ENCODE peak calls at places on chromosomes 7 and 10, in nine cellular contexts. One of them, this sample, is unnamed.

GRCh38 chr10:69994262-69994661 is 58.4 kb upstream of the MACROH2A2 start:
- DNase-seq in HAP-1: peak
- DNase-seq in CD8-positive, alpha-beta memory T cell: no peak
- DNase-seq in body of pancreas: peak
- DNase-seq in upper lobe of right lung: no peak
- DNase-seq in mammary epithelial cell: peak
- DNase-seq in left ventricle myocardium inferior: peak
- DNase-seq in fibroblast of villous mesenchyme: peak
- DNase-seq in psoas muscle: no peak
- DNase-seq in this sample: peak

GRCh38 chr7:114086906-114087651 is 168.3 kb upstream of the PPP1R3A start:
- DNase-seq in psoas muscle: no peak
- DNase-seq in upper lobe of right lung: peak
- DNase-seq in body of pancreas: peak
- DNase-seq in fibroblast of villous mesenchyme: peak
- DNase-seq in CD8-positive, alpha-beta memory T cell: no peak
- DNase-seq in HAP-1: no peak
- DNase-seq in mammary epithelial cell: peak
- DNase-seq in left ventricle myocardium inferior: no peak
- DNase-seq in this sample: peak

GRCh38 chr10:126478600-126478999 is 90.3 kb upstream of the ADAM12 start:
- DNase-seq in psoas muscle: no peak
- DNase-seq in CD8-positive, alpha-beta memory T cell: no peak
- DNase-seq in HAP-1: no peak
- DNase-seq in fibroblast of villous mesenchyme: no peak
- DNase-seq in left ventricle myocardium inferior: no peak
- DNase-seq in body of pancreas: no peak
- DNase-seq in mammary epithelial cell: no peak
- DNase-seq in upper lobe of right lung: no peak
- DNase-seq in this sample: no peak

GRCh38 chr7:4177001-4177400 is 505.1 kb upstream of the FOXK1 start:
- DNase-seq in CD8-positive, alpha-beta memory T cell: no peak
- DNase-seq in upper lobe of right lung: no peak
- DNase-seq in psoas muscle: no peak
- DNase-seq in left ventricle myocardium inferior: no peak
- DNase-seq in fibroblast of villous mesenchyme: no peak
- DNase-seq in HAP-1: no peak
- DNase-seq in mammary epithelial cell: peak
- DNase-seq in body of pancreas: no peak
- DNase-seq in this sample: peak

GRCh38 chr10:43128958-43129706 is 9.1 kb upstream of the CSGALNACT2 start:
- DNase-seq in upper lobe of right lung: no peak
- DNase-seq in CD8-positive, alpha-beta memory T cell: no peak
- DNase-seq in mammary epithelial cell: peak
- DNase-seq in psoas muscle: no peak
- DNase-seq in HAP-1: no peak
- DNase-seq in fibroblast of villous mesenchyme: peak
- DNase-seq in left ventricle myocardium inferior: no peak
- DNase-seq in body of pancreas: no peak
- DNase-seq in this sample: peak

GRCh38 chr7:118003438-118003837 is 130.2 kb upstream of the CTTNBP2 start:
- DNase-seq in CD8-positive, alpha-beta memory T cell: no peak
- DNase-seq in psoas muscle: no peak
- DNase-seq in fibroblast of villous mesenchyme: no peak
- DNase-seq in upper lobe of right lung: no peak
- DNase-seq in HAP-1: no peak
- DNase-seq in mammary epithelial cell: no peak
- DNase-seq in left ventricle myocardium inferior: no peak
- DNase-seq in body of pancreas: no peak
- DNase-seq in this sample: no peak

GRCh38 chr7:104795086-104795485 is 218.9 kb upstream of the KMT2E start:
- DNase-seq in CD8-positive, alpha-beta memory T cell: no peak
- DNase-seq in fibroblast of villous mesenchyme: no peak
- DNase-seq in body of pancreas: no peak
- DNase-seq in psoas muscle: no peak
- DNase-seq in left ventricle myocardium inferior: no peak
- DNase-seq in HAP-1: no peak
- DNase-seq in mammary epithelial cell: no peak
- DNase-seq in upper lobe of right lung: no peak
- DNase-seq in this sample: no peak

GRCh38 chr7:23333671-23334246 is 34.6 kb downstream of the MALSU1 start:
- DNase-seq in left ventricle myocardium inferior: peak
- DNase-seq in HAP-1: no peak
- DNase-seq in mammary epithelial cell: peak
- DNase-seq in body of pancreas: no peak
- DNase-seq in psoas muscle: peak
- DNase-seq in CD8-positive, alpha-beta memory T cell: no peak
- DNase-seq in fibroblast of villous mesenchyme: peak
- DNase-seq in upper lobe of right lung: no peak
- DNase-seq in this sample: peak

GRCh38 chr7:12131122-12131521 is 80.0 kb upstream of the TMEM106B start:
- DNase-seq in CD8-positive, alpha-beta memory T cell: no peak
- DNase-seq in upper lobe of right lung: no peak
- DNase-seq in mammary epithelial cell: no peak
- DNase-seq in body of pancreas: no peak
- DNase-seq in HAP-1: no peak
- DNase-seq in fibroblast of villous mesenchyme: no peak
- DNase-seq in psoas muscle: no peak
- DNase-seq in left ventricle myocardium inferior: no peak
- DNase-seq in this sample: no peak

GRCh38 chr10:93876391-93876790 is 17.4 kb upstream of the SLC35G1 start:
- DNase-seq in body of pancreas: no peak
- DNase-seq in CD8-positive, alpha-beta memory T cell: no peak
- DNase-seq in HAP-1: no peak
- DNase-seq in psoas muscle: no peak
- DNase-seq in fibroblast of villous mesenchyme: no peak
- DNase-seq in left ventricle myocardium inferior: no peak
- DNase-seq in upper lobe of right lung: no peak
- DNase-seq in mammary epithelial cell: peak
- DNase-seq in this sample: no peak

GRCh38 chr7:43135129-43135528 is 22.7 kb downstream of the HECW1 start:
- DNase-seq in left ventricle myocardium inferior: no peak
- DNase-seq in HAP-1: no peak
- DNase-seq in upper lobe of right lung: no peak
- DNase-seq in body of pancreas: no peak
- DNase-seq in CD8-positive, alpha-beta memory T cell: no peak
- DNase-seq in mammary epithelial cell: peak
- DNase-seq in fibroblast of villous mesenchyme: no peak
- DNase-seq in psoas muscle: no peak
- DNase-seq in this sample: peak

GRCh38 chr10:126014309-126014708 is 117.9 kb downstream of the FANK1 start:
- DNase-seq in fibroblast of villous mesenchyme: peak
- DNase-seq in HAP-1: no peak
- DNase-seq in psoas muscle: no peak
- DNase-seq in left ventricle myocardium inferior: no peak
- DNase-seq in upper lobe of right lung: no peak
- DNase-seq in mammary epithelial cell: peak
- DNase-seq in body of pancreas: no peak
- DNase-seq in CD8-positive, alpha-beta memory T cell: no peak
- DNase-seq in this sample: peak

GRCh38 chr10:49287689-49288340 is 11.2 kb upstream of the C10orf71 start:
- DNase-seq in CD8-positive, alpha-beta memory T cell: no peak
- DNase-seq in body of pancreas: no peak
- DNase-seq in psoas muscle: no peak
- DNase-seq in upper lobe of right lung: no peak
- DNase-seq in mammary epithelial cell: no peak
- DNase-seq in HAP-1: no peak
- DNase-seq in left ventricle myocardium inferior: no peak
- DNase-seq in fibroblast of villous mesenchyme: no peak
- DNase-seq in this sample: no peak

GRCh38 chr7:47300472-47301021 is 281.4 kb downstream of the TNS3 start:
- DNase-seq in fibroblast of villous mesenchyme: no peak
- DNase-seq in body of pancreas: peak
- DNase-seq in HAP-1: no peak
- DNase-seq in upper lobe of right lung: no peak
- DNase-seq in psoas muscle: no peak
- DNase-seq in mammary epithelial cell: no peak
- DNase-seq in left ventricle myocardium inferior: no peak
- DNase-seq in CD8-positive, alpha-beta memory T cell: no peak
- DNase-seq in this sample: no peak

GRCh38 chr7:135291809-135292253 is 58.2 kb downstream of the STRA8 start:
- DNase-seq in psoas muscle: no peak
- DNase-seq in HAP-1: no peak
- DNase-seq in mammary epithelial cell: peak
- DNase-seq in fibroblast of villous mesenchyme: no peak
- DNase-seq in left ventricle myocardium inferior: no peak
- DNase-seq in body of pancreas: no peak
- DNase-seq in upper lobe of right lung: no peak
- DNase-seq in CD8-positive, alpha-beta memory T cell: no peak
- DNase-seq in this sample: peak

GRCh38 chr7:13257661-13258060 is 570.2 kb downstream of the ARL4A start:
- DNase-seq in HAP-1: no peak
- DNase-seq in psoas muscle: no peak
- DNase-seq in CD8-positive, alpha-beta memory T cell: no peak
- DNase-seq in left ventricle myocardium inferior: no peak
- DNase-seq in upper lobe of right lung: no peak
- DNase-seq in body of pancreas: no peak
- DNase-seq in mammary epithelial cell: no peak
- DNase-seq in fibroblast of villous mesenchyme: no peak
- DNase-seq in this sample: no peak

DNA sequence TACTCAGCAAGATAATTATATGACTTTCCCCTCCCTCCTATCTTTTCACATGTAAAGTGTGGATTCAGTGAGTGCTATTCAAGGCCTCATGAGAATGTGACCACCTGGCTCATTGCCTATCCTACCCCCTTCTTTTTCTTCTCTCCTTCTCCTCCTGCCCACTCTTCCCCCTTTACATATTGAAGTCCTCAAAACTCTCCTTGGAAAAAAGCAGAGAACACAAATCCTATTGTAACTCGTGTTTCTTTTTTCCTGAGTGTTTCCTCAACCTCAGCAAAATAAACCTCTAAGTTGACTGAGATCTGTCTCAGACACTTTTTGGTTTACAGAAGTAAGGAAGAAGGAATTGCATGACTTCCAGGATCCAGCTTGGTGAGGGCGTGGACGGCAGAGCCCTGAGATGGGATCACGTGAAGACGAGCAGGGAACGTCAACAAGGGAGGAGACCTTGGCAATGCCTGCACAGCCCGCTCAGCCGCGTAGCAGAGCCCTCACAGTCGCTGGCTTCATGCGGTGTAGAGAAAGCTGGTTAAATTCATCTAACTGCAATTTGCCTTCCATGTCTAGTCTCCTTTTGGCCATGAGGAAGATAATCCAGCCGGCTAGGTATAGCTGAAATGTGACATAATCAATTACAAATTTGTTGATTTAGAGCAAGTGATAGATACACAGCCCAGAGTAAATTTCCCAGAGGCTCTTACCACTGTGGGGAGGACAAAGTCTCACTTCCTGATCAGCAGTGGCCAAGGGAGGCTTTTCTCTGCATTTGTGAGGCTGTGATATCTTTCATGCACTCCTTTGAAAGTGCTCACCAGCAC is 75.7 kb downstream of the LYZL2 start:
- DNase-seq in psoas muscle: peak
- DNase-seq in CD8-positive, alpha-beta memory T cell: no peak
- DNase-seq in upper lobe of right lung: peak
- DNase-seq in left ventricle myocardium inferior: peak
- DNase-seq in mammary epithelial cell: no peak
- DNase-seq in body of pancreas: peak
- DNase-seq in HAP-1: peak
- DNase-seq in fibroblast of villous mesenchyme: peak
- DNase-seq in this sample: peak
- H3K4me3 ChIP-seq in psoas muscle: peak
- H3K4me3 ChIP-seq in CD8-positive, alpha-beta memory T cell: no peak
- H3K4me3 ChIP-seq in upper lobe of right lung: peak
- H3K4me3 ChIP-seq in left ventricle myocardium inferior: peak
- H3K4me3 ChIP-seq in mammary epithelial cell: no peak
- H3K4me3 ChIP-seq in body of pancreas: no peak
- H3K4me3 ChIP-seq in HAP-1: no peak
- H3K4me3 ChIP-seq in fibroblast of villous mesenchyme: peak
- H3K4me3 ChIP-seq in this sample: no peak

GRCh38 chr7:116582164-116582732 is 57.4 kb downstream of the CAV1 start:
- DNase-seq in left ventricle myocardium inferior: no peak
- DNase-seq in mammary epithelial cell: no peak
- DNase-seq in upper lobe of right lung: no peak
- DNase-seq in fibroblast of villous mesenchyme: peak
- DNase-seq in psoas muscle: no peak
- DNase-seq in HAP-1: no peak
- DNase-seq in body of pancreas: no peak
- DNase-seq in CD8-positive, alpha-beta memory T cell: no peak
- DNase-seq in this sample: no peak

GRCh38 chr7:116582806-116583444 is 58.1 kb downstream of the CAV1 start:
- DNase-seq in HAP-1: no peak
- DNase-seq in CD8-positive, alpha-beta memory T cell: no peak
- DNase-seq in body of pancreas: no peak
- DNase-seq in upper lobe of right lung: no peak
- DNase-seq in psoas muscle: peak
- DNase-seq in left ventricle myocardium inferior: no peak
- DNase-seq in fibroblast of villous mesenchyme: peak
- DNase-seq in mammary epithelial cell: no peak
- DNase-seq in this sample: no peak

GRCh38 chr7:116585392-116585791 is 60.6 kb downstream of the CAV1 start:
- DNase-seq in CD8-positive, alpha-beta memory T cell: no peak
- DNase-seq in upper lobe of right lung: no peak
- DNase-seq in psoas muscle: no peak
- DNase-seq in HAP-1: no peak
- DNase-seq in fibroblast of villous mesenchyme: no peak
- DNase-seq in body of pancreas: no peak
- DNase-seq in left ventricle myocardium inferior: no peak
- DNase-seq in mammary epithelial cell: no peak
- DNase-seq in this sample: no peak

GRCh38 chr7:116584721-116585120 is 59.9 kb downstream of the CAV1 start:
- DNase-seq in left ventricle myocardium inferior: no peak
- DNase-seq in psoas muscle: no peak
- DNase-seq in HAP-1: no peak
- DNase-seq in CD8-positive, alpha-beta memory T cell: no peak
- DNase-seq in body of pancreas: no peak
- DNase-seq in mammary epithelial cell: no peak
- DNase-seq in upper lobe of right lung: no peak
- DNase-seq in fibroblast of villous mesenchyme: no peak
- DNase-seq in this sample: no peak

GRCh38 chr7:116583653-116584052 is 58.8 kb downstream of the CAV1 start:
- DNase-seq in psoas muscle: no peak
- DNase-seq in HAP-1: no peak
- DNase-seq in upper lobe of right lung: no peak
- DNase-seq in body of pancreas: no peak
- DNase-seq in fibroblast of villous mesenchyme: peak
- DNase-seq in CD8-positive, alpha-beta memory T cell: no peak
- DNase-seq in mammary epithelial cell: no peak
- DNase-seq in left ventricle myocardium inferior: no peak
- DNase-seq in this sample: no peak
- H3K4me3 ChIP-seq in psoas muscle: no peak
- H3K4me3 ChIP-seq in HAP-1: no peak
- H3K4me3 ChIP-seq in upper lobe of right lung: no peak
- H3K4me3 ChIP-seq in body of pancreas: no peak
- H3K4me3 ChIP-seq in fibroblast of villous mesenchyme: no peak
- H3K4me3 ChIP-seq in CD8-positive, alpha-beta memory T cell: no peak
- H3K4me3 ChIP-seq in mammary epithelial cell: no peak
- H3K4me3 ChIP-seq in left ventricle myocardium inferior: peak
- H3K4me3 ChIP-seq in this sample: no peak

GRCh38 chr7:129169171-129169643 is 19.2 kb upstream of the SMO start:
- DNase-seq in fibroblast of villous mesenchyme: no peak
- DNase-seq in CD8-positive, alpha-beta memory T cell: no peak
- DNase-seq in upper lobe of right lung: peak
- DNase-seq in body of pancreas: peak
- DNase-seq in HAP-1: no peak
- DNase-seq in psoas muscle: peak
- DNase-seq in mammary epithelial cell: no peak
- DNase-seq in left ventricle myocardium inferior: peak
- DNase-seq in this sample: peak
- H3K4me3 ChIP-seq in fibroblast of villous mesenchyme: peak
- H3K4me3 ChIP-seq in CD8-positive, alpha-beta memory T cell: peak
- H3K4me3 ChIP-seq in upper lobe of right lung: peak
- H3K4me3 ChIP-seq in body of pancreas: no peak
- H3K4me3 ChIP-seq in HAP-1: no peak
- H3K4me3 ChIP-seq in psoas muscle: peak
- H3K4me3 ChIP-seq in mammary epithelial cell: peak
- H3K4me3 ChIP-seq in left ventricle myocardium inferior: peak
- H3K4me3 ChIP-seq in this sample: peak

GRCh38 chr7:55034776-55035175 is 16.0 kb downstream of the EGFR start:
- DNase-seq in CD8-positive, alpha-beta memory T cell: no peak
- DNase-seq in fibroblast of villous mesenchyme: no peak
- DNase-seq in mammary epithelial cell: no peak
- DNase-seq in psoas muscle: no peak
- DNase-seq in HAP-1: no peak
- DNase-seq in upper lobe of right lung: no peak
- DNase-seq in body of pancreas: no peak
- DNase-seq in left ventricle myocardium inferior: no peak
- DNase-seq in this sample: no peak
- H3K4me3 ChIP-seq in CD8-positive, alpha-beta memory T cell: no peak
- H3K4me3 ChIP-seq in fibroblast of villous mesenchyme: no peak
- H3K4me3 ChIP-seq in mammary epithelial cell: no peak
- H3K4me3 ChIP-seq in psoas muscle: no peak
- H3K4me3 ChIP-seq in HAP-1: no peak
- H3K4me3 ChIP-seq in upper lobe of right lung: no peak
- H3K4me3 ChIP-seq in body of pancreas: no peak
- H3K4me3 ChIP-seq in left ventricle myocardium inferior: no peak
- H3K4me3 ChIP-seq in this sample: no peak

This sample was measured in epithelial cell of esophagus.